ENCODE peak calls at places on chromosomes 13 and 19, in four cellular contexts. One of them, this sample, is unnamed.

GRCh38 chr19:16594131-16594586 is 21.9 kb upstream of the SLC35E1 start:
- DNase-seq in H1: no peak
- DNase-seq in neuronal stem cell: no peak
- DNase-seq in mesenchymal stem cell: no peak
- DNase-seq in this sample: no peak

GRCh38 chr19:17902701-17903100 is 30.1 kb upstream of the CCDC124 start:
- DNase-seq in H1: no peak
- DNase-seq in neuronal stem cell: no peak
- DNase-seq in mesenchymal stem cell: peak; percentile 24
- DNase-seq in this sample: peak; percentile 19

GRCh38 chr19:42497492-42498226 is 30.6 kb downstream of the CEACAM1 start:
- DNase-seq in H1: no peak
- DNase-seq in neuronal stem cell: no peak
- DNase-seq in mesenchymal stem cell: no peak
- DNase-seq in this sample: no peak

GRCh38 chr13:37357548-37357947 is 241.0 kb downstream of the POSTN start:
- DNase-seq in H1: no peak
- DNase-seq in neuronal stem cell: no peak
- DNase-seq in mesenchymal stem cell: no peak
- DNase-seq in this sample: no peak

GRCh38 chr13:66266761-66267160 is 963.4 kb downstream of the PCDH9 start:
- DNase-seq in H1: no peak
- DNase-seq in neuronal stem cell: no peak
- DNase-seq in mesenchymal stem cell: no peak
- DNase-seq in this sample: no peak

GRCh38 chr13:75825161-75825560 is 189.0 kb downstream of the LMO7 start:
- DNase-seq in H1: no peak
- DNase-seq in neuronal stem cell: no peak
- DNase-seq in mesenchymal stem cell: no peak
- DNase-seq in this sample: no peak

GRCh38 chr13:73101608-73102007 is 42.8 kb downstream of the KLF5 start:
- DNase-seq in H1: no peak
- DNase-seq in neuronal stem cell: no peak
- DNase-seq in mesenchymal stem cell: no peak
- DNase-seq in this sample: no peak

GRCh38 chr13:49681837-49682236 is 9.4 kb downstream of the EBPL start:
- DNase-seq in H1: no peak
- DNase-seq in neuronal stem cell: no peak
- DNase-seq in mesenchymal stem cell: peak; percentile 78
- DNase-seq in this sample: no peak

GRCh38 chr13:27006519-27007161 is 165.0 kb downstream of the USP12 start:
- DNase-seq in H1: peak; percentile 68
- DNase-seq in neuronal stem cell: no peak
- DNase-seq in mesenchymal stem cell: peak; percentile 60
- DNase-seq in this sample: no peak

GRCh38 chr19:51980116-51980736 is 6.4 kb downstream of the ZNF350 start:
- DNase-seq in H1: no peak
- DNase-seq in neuronal stem cell: no peak
- DNase-seq in mesenchymal stem cell: no peak
- DNase-seq in this sample: peak; percentile 94

GRCh38 chr13:28537149-28537548 is 42.2 kb upstream of the FLT1 start:
- DNase-seq in H1: no peak
- DNase-seq in neuronal stem cell: no peak
- DNase-seq in mesenchymal stem cell: no peak
- DNase-seq in this sample: no peak

GRCh38 chr13:52455677-52456041 is 381 bp downstream of the CKAP2 start:
- DNase-seq in H1: peak; percentile 94
- DNase-seq in neuronal stem cell: peak; percentile 76
- DNase-seq in mesenchymal stem cell: peak; percentile 83
- DNase-seq in this sample: peak; percentile 68

GRCh38 chr19:58514564-58515020 is 2.8 kb upstream of the SLC27A5 start:
- DNase-seq in H1: no peak
- DNase-seq in neuronal stem cell: no peak
- DNase-seq in mesenchymal stem cell: no peak
- DNase-seq in this sample: no peak
- H3K27ac ChIP-seq in H1: peak overlapping the region; percentile 56
- H3K27ac ChIP-seq in neuronal stem cell: no peak overlapping the region
- H3K27ac ChIP-seq in mesenchymal stem cell: no peak overlapping the region
- H3K27ac ChIP-seq in this sample: no peak overlapping the region

GRCh38 chr13:106530209-106530906 is 5.1 kb downstream of the EFNB2 start:
- DNase-seq in H1: no peak
- DNase-seq in neuronal stem cell: no peak
- DNase-seq in mesenchymal stem cell: no peak
- DNase-seq in this sample: peak; percentile 80
- H3K4me3 ChIP-seq in H1: no peak overlapping the region
- H3K4me3 ChIP-seq in neuronal stem cell: peak overlapping the region; percentile 96
- H3K4me3 ChIP-seq in mesenchymal stem cell: no peak overlapping the region
- H3K4me3 ChIP-seq in this sample: no peak overlapping the region

DNA sequence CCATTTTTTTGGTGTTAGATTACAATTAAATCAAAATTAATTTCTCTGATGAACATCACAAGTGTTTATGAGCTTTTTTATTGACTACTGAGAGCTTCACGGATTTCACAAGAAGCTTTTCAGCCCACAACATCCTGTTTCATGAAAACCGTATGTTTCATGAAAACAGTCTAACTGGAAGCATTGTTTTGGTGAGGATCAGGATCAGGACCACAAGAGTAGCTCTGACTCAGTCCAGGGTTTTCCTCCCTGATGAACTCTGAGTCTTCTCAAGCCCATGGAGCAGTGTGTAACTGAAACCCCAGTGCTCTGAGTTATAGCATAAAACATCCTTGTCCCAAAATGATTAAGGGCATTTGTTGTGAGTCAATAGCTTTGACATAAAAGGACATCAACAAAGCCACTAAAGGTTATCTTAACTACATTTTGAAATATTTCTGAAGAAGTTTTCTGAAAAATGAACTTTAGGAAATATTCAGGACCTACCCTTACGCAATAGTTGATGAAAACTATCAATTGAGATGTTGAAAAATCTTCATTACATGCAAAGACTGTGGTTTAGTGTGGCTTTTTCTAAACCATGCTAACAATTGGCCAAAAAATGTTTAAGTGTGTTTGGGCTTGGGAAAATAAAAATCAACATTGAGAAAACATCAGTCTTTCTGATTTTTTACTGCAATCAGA is 49.3 kb downstream of the UFM1 start:
- DNase-seq in H1: no peak
- DNase-seq in neuronal stem cell: no peak
- DNase-seq in mesenchymal stem cell: peak; percentile 64
- DNase-seq in this sample: no peak
- H2BK12ac ChIP-seq in H1: no peak overlapping the region
- H2BK12ac ChIP-seq in neuronal stem cell: no peak overlapping the region
- H2BK12ac ChIP-seq in mesenchymal stem cell: no peak overlapping the region
- H2BK12ac ChIP-seq in this sample: no peak overlapping the region

GRCh38 chr19:4161415-4162077 is 8.1 kb downstream of the CREB3L3 start:
- DNase-seq in H1: no peak
- DNase-seq in neuronal stem cell: no peak
- DNase-seq in mesenchymal stem cell: no peak
- DNase-seq in this sample: no peak
- H3K27ac ChIP-seq in H1: no peak overlapping the region
- H3K27ac ChIP-seq in neuronal stem cell: no peak overlapping the region
- H3K27ac ChIP-seq in mesenchymal stem cell: no peak overlapping the region
- H3K27ac ChIP-seq in this sample: no peak overlapping the region

GRCh38 chr19:6743071-6743470 is 3.6 kb downstream of the TRIP10 start:
- DNase-seq in H1: no peak
- DNase-seq in neuronal stem cell: no peak
- DNase-seq in mesenchymal stem cell: no peak
- DNase-seq in this sample: peak; percentile 46

GRCh38 chr19:6740589-6741348 is 1.3 kb downstream of the TRIP10 start:
- DNase-seq in H1: no peak
- DNase-seq in neuronal stem cell: peak; percentile 67
- DNase-seq in mesenchymal stem cell: peak; percentile 55
- DNase-seq in this sample: peak; percentile 19

GRCh38 chr19:6743714-6744380 is 4.4 kb downstream of the TRIP10 start:
- DNase-seq in H1: no peak
- DNase-seq in neuronal stem cell: peak; percentile 58
- DNase-seq in mesenchymal stem cell: peak; percentile 35
- DNase-seq in this sample: no peak

GRCh38 chr19:6745965-6746364 is 6.5 kb downstream of the TRIP10 start:
- DNase-seq in H1: no peak
- DNase-seq in neuronal stem cell: no peak
- DNase-seq in mesenchymal stem cell: no peak
- DNase-seq in this sample: no peak

DNA sequence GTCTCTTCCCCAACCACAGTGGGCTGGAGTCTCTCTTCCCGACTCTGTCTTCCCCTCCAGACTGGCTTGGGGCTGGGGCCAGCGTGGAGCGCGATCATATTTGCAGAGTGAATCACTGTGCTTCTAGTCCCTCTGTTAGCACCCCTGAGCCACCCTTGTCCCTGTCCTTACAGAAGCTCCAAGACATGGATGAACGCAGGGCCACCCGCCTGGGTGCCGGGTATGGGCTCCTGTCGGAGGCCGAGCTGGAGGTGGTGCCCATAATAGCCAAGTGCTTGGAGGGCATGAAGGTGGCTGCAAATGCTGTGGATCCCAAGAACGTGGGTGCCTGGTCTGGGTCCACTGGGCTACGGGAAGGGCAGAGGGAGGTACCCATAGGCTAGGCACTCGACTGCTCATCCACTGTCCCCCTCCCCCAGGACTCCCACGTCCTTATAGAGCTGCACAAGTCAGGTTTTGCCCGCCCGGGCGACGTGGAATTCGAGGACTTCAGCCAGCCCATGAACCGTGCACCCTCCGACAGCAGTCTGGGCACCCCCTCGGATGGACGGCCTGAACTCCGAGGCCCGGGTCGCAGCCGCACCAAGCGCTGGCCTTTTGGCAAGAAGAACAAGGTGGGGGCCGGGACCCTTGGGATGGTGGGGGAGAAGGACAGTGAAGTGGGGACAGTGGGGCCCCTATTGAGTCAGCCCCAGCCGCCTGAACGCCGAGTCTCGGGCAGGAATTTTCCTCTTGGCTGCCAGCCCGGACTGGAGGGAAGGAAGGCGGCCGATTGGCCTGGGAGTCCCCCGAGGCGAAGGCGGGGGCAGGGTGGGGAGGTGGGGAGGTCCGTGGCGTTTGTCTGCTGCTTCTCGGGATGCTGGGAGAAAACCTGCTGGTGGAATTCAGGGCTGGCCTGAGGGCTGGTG is 5.2 kb downstream of the TRIP10 start:
- DNase-seq in H1: no peak
- DNase-seq in neuronal stem cell: no peak
- DNase-seq in mesenchymal stem cell: peak; percentile 76
- DNase-seq in this sample: peak; percentile 92
- H3K4me3 ChIP-seq in H1: no peak overlapping the region
- H3K4me3 ChIP-seq in neuronal stem cell: no peak overlapping the region
- H3K4me3 ChIP-seq in mesenchymal stem cell: peak overlapping the region; percentile 56
- H3K4me3 ChIP-seq in this sample: no peak overlapping the region

GRCh38 chr19:14113762-14114414 is 3.7 kb downstream of the PRKACA start:
- DNase-seq in H1: peak; percentile 80
- DNase-seq in neuronal stem cell: no peak
- DNase-seq in mesenchymal stem cell: no peak
- DNase-seq in this sample: no peak

GRCh38 chr19:14112051-14112808 is 5.3 kb downstream of the PRKACA start:
- DNase-seq in H1: no peak
- DNase-seq in neuronal stem cell: no peak
- DNase-seq in mesenchymal stem cell: no peak
- DNase-seq in this sample: no peak

GRCh38 chr19:14111486-14111885 is 6.1 kb downstream of the PRKACA start:
- DNase-seq in H1: no peak
- DNase-seq in neuronal stem cell: no peak
- DNase-seq in mesenchymal stem cell: no peak
- DNase-seq in this sample: no peak

GRCh38 chr19:14114439-14114838 is 3.1 kb downstream of the PRKACA start:
- DNase-seq in H1: no peak
- DNase-seq in neuronal stem cell: no peak
- DNase-seq in mesenchymal stem cell: no peak
- DNase-seq in this sample: no peak

DNA sequence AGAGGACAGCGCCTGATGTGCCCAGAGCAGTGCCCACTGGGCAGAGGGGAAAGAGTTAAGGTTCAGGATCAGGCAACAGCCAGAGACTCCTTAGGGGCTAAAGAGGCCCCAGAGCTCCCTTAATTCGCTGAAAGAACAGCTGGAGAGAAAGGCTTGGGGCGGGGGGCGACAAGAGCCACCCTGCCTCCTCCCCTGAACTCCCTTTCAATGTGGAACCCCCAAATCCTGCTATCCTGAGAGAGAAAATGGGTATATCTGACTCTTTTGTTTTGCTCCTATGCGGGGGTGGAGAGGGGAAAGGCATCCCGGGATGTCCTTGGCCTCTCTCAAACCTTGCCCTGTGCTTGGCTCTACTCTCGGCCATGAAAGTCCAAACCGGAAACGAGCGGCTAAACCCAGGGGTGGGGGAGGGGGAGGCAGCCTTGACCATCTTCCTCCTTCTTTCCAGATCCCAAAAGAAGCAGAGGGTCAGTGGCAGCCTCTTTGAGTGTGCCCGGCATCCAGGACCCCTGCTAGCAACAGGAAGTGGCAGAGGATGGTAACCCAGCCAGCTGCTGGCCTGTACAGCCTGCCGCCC is 4.7 kb downstream of the PRKACA start:
- DNase-seq in H1: no peak
- DNase-seq in neuronal stem cell: no peak
- DNase-seq in mesenchymal stem cell: no peak
- DNase-seq in this sample: no peak
- H2BK12ac ChIP-seq in H1: peak overlapping the region; percentile 98
- H2BK12ac ChIP-seq in neuronal stem cell: no peak overlapping the region
- H2BK12ac ChIP-seq in mesenchymal stem cell: no peak overlapping the region
- H2BK12ac ChIP-seq in this sample: no peak overlapping the region

GRCh38 chr19:15196683-15197005 is 4.2 kb downstream of the NOTCH3 start:
- DNase-seq in H1: no peak
- DNase-seq in neuronal stem cell: no peak
- DNase-seq in mesenchymal stem cell: no peak
- DNase-seq in this sample: no peak

GRCh38 chr19:15197275-15198005 is 3.4 kb downstream of the NOTCH3 start:
- DNase-seq in H1: no peak
- DNase-seq in neuronal stem cell: no peak
- DNase-seq in mesenchymal stem cell: no peak
- DNase-seq in this sample: no peak

GRCh38 chr19:15194938-15195337 is 5.9 kb downstream of the NOTCH3 start:
- DNase-seq in H1: no peak
- DNase-seq in neuronal stem cell: no peak
- DNase-seq in mesenchymal stem cell: no peak
- DNase-seq in this sample: peak; percentile 20

GRCh38 chr19:15195381-15195964 is 5.3 kb downstream of the NOTCH3 start:
- DNase-seq in H1: peak; percentile 78
- DNase-seq in neuronal stem cell: peak; percentile 78
- DNase-seq in mesenchymal stem cell: peak; percentile 76
- DNase-seq in this sample: peak; percentile 70

DNA sequence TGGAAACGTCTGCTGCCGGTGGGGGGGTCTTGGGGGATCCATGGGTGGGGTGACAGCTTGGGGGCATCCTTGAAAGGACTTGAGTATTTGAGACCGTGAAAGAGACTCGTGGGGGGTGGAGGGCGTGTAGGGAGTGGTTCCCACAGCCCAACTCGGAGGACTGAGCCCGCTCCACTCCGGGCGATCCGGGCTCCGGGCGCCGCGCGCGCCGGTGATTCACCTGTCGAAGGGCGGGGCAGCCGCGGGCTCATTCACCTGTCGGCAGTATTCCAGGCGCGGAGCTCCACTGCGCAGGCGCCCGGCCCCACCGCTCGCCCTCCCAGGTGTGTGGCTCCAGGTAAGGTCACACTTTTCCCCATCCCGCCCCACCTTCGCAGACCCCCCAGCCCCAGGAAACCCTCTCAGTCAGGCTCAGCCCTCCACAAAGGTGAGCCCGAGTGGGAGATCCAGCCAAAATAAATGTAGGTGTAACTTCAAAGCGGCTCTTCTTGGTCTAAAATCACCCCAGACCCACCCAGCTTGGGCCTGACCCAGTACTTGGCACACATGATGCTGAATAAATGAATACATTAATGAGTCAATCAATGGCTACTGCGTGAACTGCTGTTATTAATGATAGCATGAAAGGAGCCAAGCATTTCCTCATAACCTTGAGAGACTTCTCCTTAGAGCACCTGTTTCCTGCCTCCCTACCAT is 4.7 kb downstream of the NOTCH3 start:
- DNase-seq in H1: peak; percentile 98
- DNase-seq in neuronal stem cell: no peak
- DNase-seq in mesenchymal stem cell: no peak
- DNase-seq in this sample: peak; percentile 95
- H3K27ac ChIP-seq in H1: no peak overlapping the region
- H3K27ac ChIP-seq in neuronal stem cell: no peak overlapping the region
- H3K27ac ChIP-seq in mesenchymal stem cell: no peak overlapping the region
- H3K27ac ChIP-seq in this sample: peak overlapping the region; percentile 41

This sample was measured in trophoblast cell.